ENCODE peak calls at places on chromosomes 11 and 22, in five cellular contexts. T is ovary, K is osteoblast, B is breast epithelium, E is iPS DF 6.9. M is an unnamed sample.
A peak's percentile ranks its signal among the peaks of the same experiment; 100 is the strongest.

GRCh38 chr11:12893787-12894672 is 115.1 kb upstream of the RASSF10 start:
- DNase-seq in E (peak; percentile 13), T (peak; percentile 74), B (peak; percentile 70), K (peak; percentile 80), M (no peak)

GRCh38 chr22:26681395-26681821 is 24.0 kb downstream of the MIAT start:
- DNase-seq in K (peak; percentile 72), E (no peak), T (no peak), B (no peak), M (no peak)

GRCh38 chr11:69486773-69487266 is 5.4 kb downstream of the LINC01488 start:
- DNase-seq in E (no peak), K (peak; percentile 92), T (no peak), B (no peak), M (peak; percentile 74)

GRCh38 chr22:35480143-35480542 is 60.5 kb upstream of the RASD2 start:
- DNase-seq in B (no peak), T (peak; percentile 47), E (no peak), K (no peak), M (no peak)

GRCh38 chr11:41222236-41222635 is 237.2 kb downstream of the LRRC4C start:
- DNase-seq in K (no peak), E (no peak), B (no peak), T (no peak), M (no peak)

GRCh38 chr11:32641361-32641760 is 57.7 kb downstream of the EIF3M start:
- DNase-seq in E (no peak), B (no peak), K (no peak), T (no peak), M (no peak)

GRCh38 chr11:111581341-111581740 is 20.9 kb upstream of the SIK2 start:
- DNase-seq in B (no peak), E (no peak), T (no peak), K (no peak), M (no peak)

GRCh38 chr11:103601230-103601846 is 435.1 kb upstream of the DDI1 start:
- DNase-seq in T (no peak), E (peak; percentile 35), B (no peak), K (peak; percentile 67), M (no peak)

GRCh38 chr11:83612891-83613766 is 327.0 kb upstream of the CCDC90B start:
- DNase-seq in E (peak; percentile 25), T (no peak), B (no peak), K (no peak), M (no peak)

GRCh38 chr11:34910817-34911216 is 5.4 kb downstream of the APIP start:
- DNase-seq in K (no peak), E (no peak), T (no peak), B (no peak), M (no peak)

GRCh38 chr11:60831143-60831500 is 10.8 kb upstream of the CCDC86 start:
- DNase-seq in B (peak; percentile 84), K (peak; percentile 95), T (peak; percentile 85), E (no peak), M (peak; percentile 79)

GRCh38 chr11:103881518-103882070 is 154.8 kb upstream of the DDI1 start:
- DNase-seq in T (no peak), E (no peak), K (no peak), B (no peak), M (no peak)

GRCh38 chr11:17992916-17993315 is 19.9 kb downstream of the SERGEF start:
- DNase-seq in E (no peak), T (no peak), B (no peak), K (no peak), M (no peak)

GRCh38 chr22:45639747-45640102 is 31.9 kb upstream of the ATXN10 start:
- DNase-seq in K (no peak), E (no peak), T (no peak), B (no peak), M (no peak)

GRCh38 chr11:103806130-103806900 is 230.1 kb upstream of the DDI1 start:
- DNase-seq in T (peak; percentile 39), B (no peak), K (no peak), E (no peak), M (no peak)

GRCh38 chr11:110565344-110565684 is 135.6 kb downstream of the FDX1 start:
- DNase-seq in E (no peak), T (no peak), K (peak; percentile 46), B (no peak), M (peak; percentile 42)

GRCh38 chr22:38114484-38115398 is 4.3 kb upstream of the BAIAP2L2 start:
- DNase-seq in B (peak; percentile 89), E (no peak), T (peak; percentile 86), K (peak; percentile 100), M (peak; percentile 95)

GRCh38 chr22:28408702-28409101 is 270.9 kb downstream of the TTC28 start:
- DNase-seq in B (no peak), T (no peak), E (no peak), K (no peak), M (no peak)

GRCh38 chr22:50671641-50672040 is 982 bp upstream of the SHANK3 start:
- DNase-seq in K (peak; percentile 95), E (no peak), B (no peak), T (no peak), M (no peak)

GRCh38 chr22:44587004-44587793 is 89.2 kb upstream of the RTL6 start:
- DNase-seq in E (no peak), T (peak; percentile 25), B (no peak), K (peak; percentile 83), M (peak; percentile 30)

GRCh38 chr22:21074092-21074715 is 28.5 kb downstream of the LRRC74B start:
- DNase-seq in K (peak; percentile 97), B (no peak), T (no peak), E (no peak), M (no peak)

GRCh38 chr11:8372641-8373381 is 109.1 kb upstream of the LMO1 start:
- DNase-seq in E (no peak), T (no peak), B (peak; percentile 22), K (no peak), M (no peak)

GRCh38 chr11:119481667-119482400 is 58.9 kb upstream of the THY1 start:
- DNase-seq in E (no peak), B (peak; percentile 47), T (no peak), K (no peak), M (peak; percentile 31)

GRCh38 chr22:43919106-43919965 is 4.3 kb upstream of the PNPLA3 start:
- DNase-seq in E (no peak), T (no peak), B (peak; percentile 73), K (peak; percentile 96), M (no peak)

GRCh38 chr11:64516226-64516625 is 74.8 kb upstream of the SLC22A12 start:
- DNase-seq in K (no peak), T (no peak), B (no peak), E (peak; percentile 13), M (peak; percentile 10)

GRCh38 chr11:68463714-68464113 is 3.2 kb downstream of the PPP6R3 start:
- DNase-seq in B (no peak), E (no peak), T (no peak), K (peak; percentile 45), M (no peak)

GRCh38 chr11:31233425-31233824 is 136.1 kb downstream of the DCDC1 start:
- DNase-seq in B (no peak), E (no peak), T (no peak), K (no peak), M (no peak)

GRCh38 chr11:65776710-65777141 is 4.0 kb downstream of the AP5B1 start:
- DNase-seq in E (no peak), K (no peak), B (peak; percentile 25), T (no peak), M (peak; percentile 52)

GRCh38 chr22:49305215-49305965 is 522.3 kb downstream of the BRD1 start:
- DNase-seq in E (no peak), T (peak; percentile 62), K (no peak), B (peak; percentile 67), M (peak; percentile 90)

GRCh38 chr22:46678785-46679700 is 58.9 kb downstream of the GRAMD4 start:
- DNase-seq in T (no peak), E (no peak), B (no peak), K (peak; percentile 91), M (no peak)

GRCh38 chr11:71400216-71400615 is 48.0 kb downstream of the DHCR7 start:
- DNase-seq in T (no peak), B (no peak), E (no peak), K (peak; percentile 58), M (no peak)

GRCh38 chr11:71407356-71407755 is 40.8 kb downstream of the DHCR7 start:
- DNase-seq in K (peak; percentile 65), E (no peak), T (no peak), B (no peak), M (no peak)

GRCh38 chr11:71406681-71407080 is 41.5 kb downstream of the DHCR7 start:
- DNase-seq in T (no peak), K (no peak), E (no peak), B (no peak), M (no peak)

GRCh38 chr11:71402878-71403277 is 45.3 kb downstream of the DHCR7 start:
- DNase-seq in B (no peak), T (no peak), E (no peak), K (no peak), M (no peak)

DNA sequence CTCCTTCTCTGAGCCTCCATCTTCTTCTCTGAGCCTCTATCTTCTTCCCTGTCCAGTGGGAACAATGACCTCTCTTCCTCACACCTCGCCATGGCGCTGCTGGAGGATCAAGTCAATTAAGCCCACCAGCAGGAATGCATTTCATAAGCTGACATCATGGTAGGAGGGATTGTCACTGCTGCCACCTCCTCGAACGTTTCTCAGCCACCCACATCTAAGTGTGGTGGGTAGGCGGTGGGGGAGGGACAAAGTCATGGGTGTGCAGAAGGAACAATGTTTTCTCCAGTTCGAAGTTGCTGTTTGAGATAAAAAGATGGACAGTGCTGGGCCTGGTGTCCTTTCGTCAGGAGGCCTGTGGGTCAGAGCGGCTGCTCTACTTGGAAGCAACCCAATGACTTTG is 44.0 kb downstream of the DHCR7 start:
- DNase-seq in B (no peak), E (no peak), K (no peak), T (no peak), M (no peak)
- H3K4me3 ChIP-seq in B (no peak overlapping the region), E (no peak overlapping the region), K (no peak overlapping the region), T (no peak overlapping the region), M (no peak overlapping the region)

GRCh38 chr22:39308614-39309363 is 10.6 kb downstream of the RPL3 start:
- DNase-seq in K (peak; percentile 96), B (no peak), E (no peak), T (peak; percentile 68), M (no peak)

GRCh38 chr22:39311592-39312400 is 7.6 kb downstream of the RPL3 start:
- DNase-seq in E (no peak), K (peak; percentile 76), B (no peak), T (no peak), M (no peak)

GRCh38 chr22:39306456-39307361 is 12.7 kb downstream of the RPL3 start:
- DNase-seq in K (peak; percentile 53), E (no peak), T (no peak), B (no peak), M (no peak)

GRCh38 chr22:39309881-39310714 is 9.3 kb downstream of the RPL3 start:
- DNase-seq in B (no peak), T (no peak), K (peak; percentile 91), E (no peak), M (no peak)

GRCh38 chr22:39309364-39309861 is 10.0 kb downstream of the RPL3 start:
- DNase-seq in B (no peak), T (no peak), E (no peak), K (peak; percentile 55), M (no peak)
- H3K27ac ChIP-seq in B (peak overlapping the region; percentile 86), T (peak overlapping the region; percentile 57), E (no peak overlapping the region), K (peak overlapping the region; percentile 73), M (peak overlapping the region; percentile 79)

GRCh38 chr11:44568358-44568705 is 2.9 kb downstream of the CD82 start:
- DNase-seq in K (no peak), E (no peak), T (no peak), B (no peak), M (peak; percentile 38)
- H3K4me3 ChIP-seq in K (peak overlapping the region; percentile 22), E (no peak overlapping the region), T (no peak overlapping the region), B (no peak overlapping the region), M (peak overlapping the region; percentile 60)

GRCh38 chr22:32534252-32535215 is 59.9 kb downstream of the FBXO7 start:
- DNase-seq in E (no peak), B (no peak), K (peak; percentile 84), T (no peak), M (no peak)
- H3K27ac ChIP-seq in E (no peak overlapping the region), B (peak overlapping the region; percentile 93), K (peak overlapping the region; percentile 68), T (no peak overlapping the region), M (peak overlapping the region; percentile 35)